ENCODE peak calls at places on chromosomes 1 and 21, in five cellular contexts. G, C, Y, I and P are unnamed samples.

GRCh38 chr1:31991202-31991601 is 22.5 kb upstream of the KHDRBS1 start:
- DNase-seq in G (no peak), C (no peak), Y (no peak), I (no peak), P (no peak)

GRCh38 chr1:54596756-54597155 is 26.6 kb downstream of the FAM151A start:
- DNase-seq in Y (no peak), I (no peak), G (no peak), C (no peak), P (no peak)

GRCh38 chr1:68358439-68358838 is 91.3 kb downstream of the RPE65 start:
- DNase-seq in C (no peak), Y (no peak), G (no peak), I (no peak), P (no peak)

GRCh38 chr1:63624911-63625310 is 31.7 kb downstream of the PGM1 start:
- DNase-seq in C (no peak), Y (no peak), I (no peak), G (no peak), P (no peak)

GRCh38 chr1:59985901-59986735 is 59.5 kb upstream of the CYP2J2 start:
- DNase-seq in I (no peak), C (no peak), Y (no peak), G (no peak), P (no peak)

GRCh38 chr21:15682977-15683376 is 46.8 kb upstream of the USP25 start:
- DNase-seq in Y (no peak), C (no peak), G (no peak), I (no peak), P (no peak)

GRCh38 chr1:10193340-10193739 is 17.0 kb upstream of the KIF1B start:
- DNase-seq in Y (no peak), C (no peak), G (no peak), I (no peak), P (no peak)

GRCh38 chr1:36869054-36869453 is 165.3 kb downstream of the GRIK3 start:
- DNase-seq in C (no peak), G (no peak), Y (no peak), I (no peak), P (no peak)

GRCh38 chr1:156705321-156705917 is at the start of gene CRABP2:
- DNase-seq in I (peak; percentile 78), C (no peak), Y (no peak), G (no peak), P (no peak)

GRCh38 chr1:186807162-186807561 is 21.6 kb upstream of the PLA2G4A start:
- DNase-seq in I (no peak), C (no peak), Y (no peak), G (no peak), P (no peak)

GRCh38 chr1:8284167-8284566 is 33.7 kb upstream of the SLC45A1 start:
- DNase-seq in C (no peak), Y (no peak), I (no peak), G (no peak), P (no peak)

GRCh38 chr1:53470155-53470554 is 11.0 kb downstream of the DMRTB1 start:
- DNase-seq in C (peak; percentile 35), I (peak; percentile 87), G (peak; percentile 45), Y (peak; percentile 89), P (no peak)

GRCh38 chr1:14102180-14102579 is 402.2 kb downstream of the PRDM2 start:
- DNase-seq in Y (no peak), I (no peak), G (no peak), C (no peak), P (no peak)

GRCh38 chr1:204418174-204419063 is 6.8 kb upstream of the PPP1R15B start:
- DNase-seq in C (no peak), Y (no peak), G (no peak), I (no peak), P (no peak)

GRCh38 chr1:7299329-7299799 is 471.7 kb upstream of the VAMP3 start:
- DNase-seq in C (no peak), I (no peak), Y (no peak), G (peak; percentile 30), P (no peak)

GRCh38 chr1:18886003-18886335 is 16.4 kb downstream of the ALDH4A1 start:
- DNase-seq in C (no peak), Y (no peak), G (no peak), I (no peak), P (no peak)

GRCh38 chr21:44434936-44435635 is 20.2 kb upstream of the LRRC3 start:
- DNase-seq in G (no peak), Y (peak; percentile 8), I (no peak), C (peak; percentile 21), P (peak; percentile 90)

GRCh38 chr1:235843458-235843857 is 23.2 kb downstream of the LYST start:
- DNase-seq in I (no peak), G (no peak), C (no peak), Y (no peak), P (no peak)

GRCh38 chr1:110580244-110580643 is 25.9 kb downstream of the KCNA2 start:
- DNase-seq in I (no peak), C (no peak), Y (no peak), G (no peak), P (no peak)

GRCh38 chr1:185438936-185439335 is 121.9 kb upstream of the IVNS1ABP start:
- DNase-seq in I (no peak), Y (no peak), C (no peak), G (no peak), P (no peak)

GRCh38 chr1:224615861-224616760 is at the start of gene CNIH3:
- DNase-seq in C (no peak), Y (peak; percentile 56), G (no peak), I (peak; percentile 70), P (no peak)

GRCh38 chr1:154729031-154729442 is 121.1 kb upstream of the ADAR start:
- DNase-seq in C (no peak), I (no peak), G (no peak), Y (no peak), P (no peak)

GRCh38 chr1:165686121-165686970 is 12.0 kb downstream of the ALDH9A1 start:
- DNase-seq in C (no peak), Y (no peak), I (no peak), G (no peak), P (no peak)

GRCh38 chr1:192158181-192158580 is at the start of gene RGS18:
- DNase-seq in C (no peak), Y (no peak), G (no peak), I (no peak), P (no peak)

GRCh38 chr1:229623225-229623624 is 2.7 kb downstream of the TAF5L start:
- DNase-seq in G (no peak), C (no peak), Y (no peak), I (no peak), P (no peak)

GRCh38 chr1:9728451-9729295 is 77.1 kb downstream of the PIK3CD start:
- DNase-seq in C (no peak), Y (no peak), G (no peak), I (no peak), P (no peak)

GRCh38 chr1:240965581-240966091 is 353.7 kb upstream of the GREM2 start:
- DNase-seq in C (no peak), I (no peak), G (no peak), Y (no peak), P (no peak)

GRCh38 chr1:40856656-40857302 is 5.4 kb downstream of the CITED4 start:
- DNase-seq in Y (no peak), C (no peak), I (no peak), G (no peak), P (no peak)

GRCh38 chr1:67465371-67465770 is 35.2 kb upstream of the SERBP1 start:
- DNase-seq in G (no peak), C (no peak), I (no peak), Y (no peak), P (no peak)